ENCODE peak calls at places on chromosomes 2 and 18, in eight cellular contexts. O is heart left ventricle; E is hepatocyte; K is activated naive CD4-positive, alpha-beta T cell; N is endothelial cell; Q is aorta; S is astrocyte of the cerebellum; U is brain microvascular endothelial cell. T is an unnamed sample.

GRCh38 chr18:76465630-76466409 is 29.2 kb downstream of the ZNF516 start:
- DNase-seq in S (no peak), U (no peak), Q (no peak), E (no peak), N (no peak), K (no peak), O (no peak), T (no peak)

GRCh38 chr2:101119431-101119830 is 31.8 kb downstream of the TBC1D8 start:
- DNase-seq in K (no peak), E (no peak), U (no peak), O (no peak), S (peak), Q (peak), N (no peak), T (peak)

GRCh38 chr18:26493021-26493420 is 55.3 kb downstream of the KCTD1 start:
- DNase-seq in Q (no peak), N (no peak), S (no peak), U (no peak), O (no peak), K (no peak), E (no peak), T (no peak)

GRCh38 chr18:10332452-10332851 is 122.0 kb upstream of the APCDD1 start:
- DNase-seq in U (no peak), E (no peak), O (no peak), Q (no peak), K (no peak), S (no peak), N (no peak), T (no peak)

GRCh38 chr2:170475878-170476277 is 239.3 kb upstream of the SP5 start:
- DNase-seq in N (no peak), O (no peak), S (no peak), E (peak), U (no peak), Q (no peak), K (no peak), T (no peak)

GRCh38 chr2:189102735-189103134 is 76.8 kb downstream of the COL5A2 start:
- DNase-seq in U (no peak), S (no peak), E (no peak), N (no peak), O (no peak), K (no peak), Q (no peak), T (no peak)

GRCh38 chr2:172734711-172735645 is 667 bp upstream of the RAPGEF4 start:
- DNase-seq in U (no peak), E (no peak), Q (no peak), O (no peak), S (no peak), K (no peak), N (no peak), T (no peak)

GRCh38 chr2:102604754-102605153 is 14.6 kb upstream of the SLC9A2 start:
- DNase-seq in Q (no peak), O (no peak), E (no peak), K (no peak), S (no peak), U (no peak), N (no peak), T (no peak)

GRCh38 chr2:47309952-47310800 is 92.8 kb upstream of the MSH2 start:
- DNase-seq in K (no peak), Q (no peak), N (no peak), E (peak), S (peak), O (no peak), U (no peak), T (no peak)

GRCh38 chr2:119836455-119837142 is 76.9 kb downstream of the PTPN4 start:
- DNase-seq in E (no peak), K (no peak), N (no peak), U (no peak), O (no peak), Q (no peak), S (no peak), T (no peak)

GRCh38 chr2:179614121-179614520 is 247.3 kb downstream of the ZNF385B start:
- DNase-seq in Q (no peak), E (no peak), N (no peak), S (no peak), K (no peak), O (no peak), U (no peak), T (no peak)

GRCh38 chr2:147288131-147288530 is 556.7 kb upstream of the ACVR2A start:
- DNase-seq in U (no peak), Q (no peak), O (no peak), K (no peak), N (no peak), E (no peak), S (no peak), T (no peak)

GRCh38 chr2:204205082-204205481 is 268.5 kb downstream of the ICOS start:
- DNase-seq in E (no peak), K (no peak), S (no peak), U (no peak), O (no peak), Q (no peak), N (no peak), T (no peak)